ENCODE peak calls at places on chromosomes 13 and 19, in seven cellular contexts. X, A, Y, T, M, S and I are unnamed samples. For H3K4me1 and H3K9me3, the result is how much of the 10 kb centered on the place peaks cover.

GRCh38 chr13:98972627-98973026 is 5.2 kb downstream of the DOCK9 start:
- DNase-seq in Y (no peak), T (no peak), M (peak), X (peak), S (no peak), A (no peak), I (no peak)

GRCh38 chr13:77028202-77028601 is 1.2 kb upstream of the FBXL3 start:
- DNase-seq in S (no peak), X (peak), A (peak), T (no peak), M (no peak), Y (peak), I (no peak)

GRCh38 chr13:110436276-110436675 is 125.2 kb downstream of the RAB20 start:
- DNase-seq in T (no peak), A (no peak), Y (no peak), S (no peak), X (peak), M (peak), I (no peak)

GRCh38 chr19:335072-335471 is 9.5 kb downstream of the MIER2 start:
- DNase-seq in T (no peak), Y (no peak), X (no peak), M (no peak), S (no peak), A (no peak), I (no peak)

GRCh38 chr19:17950310-17951150 is 16.4 kb upstream of the KCNN1 start:
- DNase-seq in X (no peak), T (peak), M (no peak), S (no peak), Y (no peak), A (no peak), I (peak)

GRCh38 chr13:51501592-51502205 is 48.9 kb upstream of the INTS6 start:
- DNase-seq in A (no peak), Y (no peak), M (peak), T (no peak), X (peak), S (no peak), I (no peak)

GRCh38 chr19:5651361-5651760 is 28.5 kb downstream of the SAFB start:
- DNase-seq in Y (no peak), T (no peak), X (no peak), S (no peak), M (no peak), A (no peak), I (no peak)

GRCh38 chr13:109768616-109769015 is 17.8 kb downstream of the IRS2 start:
- DNase-seq in Y (no peak), M (no peak), A (no peak), X (no peak), S (no peak), T (no peak), I (no peak)

GRCh38 chr13:29859971-29860370 is 9.6 kb upstream of the UBL3 start:
- DNase-seq in Y (no peak), T (no peak), M (peak), A (no peak), X (peak), S (no peak), I (no peak)

GRCh38 chr13:94192576-94192975 is 286.9 kb downstream of the DCT start:
- DNase-seq in Y (no peak), S (peak), X (peak), M (no peak), T (no peak), A (no peak), I (peak)

GRCh38 chr19:14048439-14049153 is 13.3 kb downstream of the PALM3 start:
- DNase-seq in M (no peak), A (no peak), S (no peak), X (peak), T (peak), Y (peak), I (no peak)

GRCh38 chr19:18995804-18996241 is 37.5 kb downstream of the SUGP2 start:
- DNase-seq in Y (peak), M (peak), S (peak), X (peak), T (no peak), A (peak), I (peak)

GRCh38 chr19:33032218-33032781 is 32.4 kb downstream of the RHPN2 start:
- DNase-seq in X (no peak), T (no peak), Y (no peak), A (no peak), S (peak), M (no peak), I (peak)

GRCh38 chr19:23318143-23318542 is 67.9 kb upstream of the ZNF724 start:
- DNase-seq in M (no peak), X (no peak), Y (no peak), S (no peak), A (no peak), T (no peak), I (no peak)

DNA sequence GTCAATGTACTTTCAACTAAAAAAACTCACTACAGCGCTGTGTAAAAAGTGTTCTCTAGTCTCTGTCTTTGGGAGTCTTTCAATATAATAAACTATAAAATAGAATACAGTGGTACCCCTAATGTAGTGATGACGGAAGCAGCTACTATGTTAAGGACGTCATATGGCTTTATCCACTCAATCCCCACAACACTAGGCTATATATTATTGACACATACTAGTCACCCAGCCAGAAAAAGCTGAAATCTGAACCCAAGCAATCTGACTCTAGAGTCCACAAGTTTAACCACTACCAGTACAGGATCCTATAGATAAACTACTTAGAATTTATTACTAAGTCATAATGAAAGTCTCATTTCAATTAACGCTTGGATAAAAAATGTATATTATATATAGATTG is 48.3 kb downstream of the ELF1 start:
- DNase-seq in T (no peak), S (no peak), M (no peak), X (no peak), Y (no peak), A (no peak), I (no peak)
- H3K4me1 ChIP-seq in T (half or more), S (under half), M (under half), X (under half), Y (half or more), A (under half), I (under half)

GRCh38 chr19:38660724-38661123 is 13.3 kb downstream of the ACTN4 start:
- DNase-seq in X (no peak), M (no peak), T (no peak), S (no peak), A (no peak), Y (no peak), I (no peak)

GRCh38 chr19:38656171-38656981 is 8.9 kb downstream of the ACTN4 start:
- DNase-seq in T (peak), S (no peak), Y (no peak), X (peak), A (no peak), M (peak), I (no peak)

GRCh38 chr19:38655148-38655824 is 7.8 kb downstream of the ACTN4 start:
- DNase-seq in S (no peak), X (no peak), Y (no peak), T (no peak), M (peak), A (no peak), I (no peak)

GRCh38 chr19:38658462-38659306 is 11.2 kb downstream of the ACTN4 start:
- DNase-seq in S (peak), X (peak), T (no peak), Y (peak), M (peak), A (no peak), I (no peak)

GRCh38 chr19:38657633-38658222 is 10.3 kb downstream of the ACTN4 start:
- DNase-seq in Y (no peak), S (no peak), A (no peak), X (no peak), T (peak), M (peak), I (no peak)
- H3K4me3 ChIP-seq in Y (no peak), S (no peak), A (no peak), X (no peak), T (no peak), M (peak), I (no peak)

GRCh38 chr19:37220383-37220782 is 2.4 kb downstream of the ZNF383 start:
- DNase-seq in Y (no peak), X (no peak), A (no peak), T (no peak), M (no peak), S (no peak), I (no peak)

GRCh38 chr19:37221136-37221535 is 3.1 kb downstream of the ZNF383 start:
- DNase-seq in A (no peak), X (no peak), M (no peak), S (no peak), T (no peak), Y (no peak), I (no peak)

GRCh38 chr19:37227996-37228395 is 10.0 kb downstream of the ZNF383 start:
- DNase-seq in S (no peak), Y (no peak), X (no peak), A (no peak), M (no peak), T (peak), I (no peak)

DNA sequence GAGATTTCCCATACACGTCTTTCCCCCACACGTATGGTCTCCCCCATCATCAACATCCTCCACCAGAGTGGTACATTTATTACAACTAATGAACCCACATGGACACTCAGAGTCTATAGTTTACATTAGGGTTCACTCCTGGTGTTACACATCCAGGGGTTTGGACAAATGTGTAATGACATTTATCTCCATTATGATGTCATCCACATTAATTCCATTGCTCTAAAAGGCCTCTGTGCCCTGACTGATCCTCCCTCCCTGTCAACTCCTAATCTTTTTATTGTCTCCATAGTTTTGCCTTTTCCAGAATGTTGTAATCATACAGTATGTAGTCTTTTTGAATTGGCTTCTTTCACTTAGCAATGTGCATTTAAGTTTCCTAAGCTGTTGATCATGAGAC is 8.2 kb downstream of the ZNF383 start:
- DNase-seq in T (no peak), Y (no peak), X (no peak), S (no peak), M (no peak), A (no peak), I (no peak)
- H3K9me3 ChIP-seq in T (under half), Y (half or more), X (under half), S (under half), M (under half), A (under half), I (under half)

GRCh38 chr13:75465236-75465635 is 16.7 kb downstream of the TBC1D4 start:
- DNase-seq in A (no peak), Y (no peak), M (no peak), T (no peak), S (no peak), X (no peak), I (no peak)
- H3K4me1 ChIP-seq in A (under half), Y (under half), M (under half), T (under half), S (under half), X (under half), I (under half)

DNA sequence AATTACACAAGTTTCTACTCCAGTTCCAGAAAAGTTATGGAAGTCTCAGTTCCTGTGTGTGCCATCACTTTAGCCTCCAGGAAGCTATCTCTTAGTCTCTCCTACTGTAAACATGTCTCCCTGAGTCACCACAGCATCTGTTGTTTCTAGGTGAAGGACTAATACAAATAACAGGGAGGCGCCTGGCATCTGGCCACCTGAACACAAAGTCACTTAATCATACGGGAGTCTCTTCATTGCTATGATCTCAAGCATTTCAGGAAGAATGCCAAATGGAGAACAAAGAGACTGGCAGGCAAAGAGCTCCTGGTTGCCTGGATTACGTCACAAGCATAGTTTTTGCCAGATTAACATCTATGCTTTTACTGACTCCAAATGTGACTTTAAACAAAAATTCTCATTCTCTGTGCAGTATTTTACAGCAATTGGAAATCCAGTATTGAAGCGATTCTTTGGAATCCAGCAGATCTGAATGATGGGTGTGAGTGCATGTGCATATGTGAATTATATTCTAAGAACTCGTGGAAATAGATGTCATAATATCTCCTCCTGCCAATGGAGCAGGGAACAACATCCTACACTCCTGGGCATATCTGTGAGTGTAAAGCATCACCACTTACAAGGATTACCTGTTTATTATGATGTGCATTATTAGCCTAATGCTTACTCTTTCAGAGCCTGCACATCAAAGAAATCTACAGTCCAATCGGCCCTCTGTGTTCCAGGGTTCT is 572.8 kb downstream of the PCDH9 start:
- DNase-seq in M (peak), S (peak), X (peak), A (peak), T (no peak), Y (peak), I (peak)
- H3K4me3 ChIP-seq in M (no peak), S (no peak), X (no peak), A (no peak), T (no peak), Y (no peak), I (no peak)

GRCh38 chr13:114016321-114017027 is 42.6 kb upstream of the C13orf46 start:
- DNase-seq in Y (no peak), A (no peak), T (no peak), M (no peak), S (no peak), X (no peak), I (no peak)

GRCh38 chr13:114017028-114017630 is 43.3 kb upstream of the C13orf46 start:
- DNase-seq in Y (no peak), X (peak), A (no peak), T (no peak), M (no peak), S (no peak), I (no peak)

GRCh38 chr13:114013952-114014629 is 40.2 kb upstream of the C13orf46 start:
- DNase-seq in Y (no peak), X (no peak), T (no peak), A (no peak), S (no peak), M (no peak), I (no peak)

GRCh38 chr13:114015111-114015551 is 41.3 kb upstream of the C13orf46 start:
- DNase-seq in M (no peak), A (no peak), S (peak), Y (no peak), T (no peak), X (no peak), I (no peak)

DNA sequence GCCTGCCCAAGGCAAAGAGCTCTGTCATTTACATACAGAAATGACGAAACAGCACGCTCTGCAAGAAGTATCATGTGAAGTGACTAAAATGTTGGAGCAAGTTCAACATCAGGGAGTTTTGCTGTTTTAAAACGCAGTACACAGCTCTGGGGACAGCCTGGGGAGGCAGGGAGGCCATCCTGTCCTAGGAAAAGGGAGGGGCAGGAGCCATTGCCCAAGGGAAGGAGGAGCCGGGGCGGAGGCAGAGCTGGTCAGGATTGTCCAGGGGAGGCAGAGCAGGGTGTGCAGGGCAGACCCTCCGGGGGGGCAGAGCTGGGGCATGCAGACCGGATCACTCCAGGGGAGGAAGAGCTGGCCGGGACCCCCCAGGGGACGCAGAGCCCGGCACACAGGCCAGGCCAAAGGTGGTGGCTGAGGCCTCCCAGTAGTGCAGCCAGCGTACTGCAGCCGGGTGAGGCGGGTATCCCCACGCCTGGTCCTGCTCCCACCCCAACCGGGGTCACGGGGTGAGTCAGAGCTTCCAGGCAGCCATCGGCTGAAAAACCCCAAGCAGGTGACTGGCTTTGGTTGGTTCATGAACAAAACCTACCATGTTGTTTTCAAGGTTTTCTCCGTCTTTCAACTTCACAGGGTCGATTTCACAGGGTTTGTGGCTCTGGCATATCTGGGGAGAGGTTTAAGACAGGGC is 41.9 kb upstream of the C13orf46 start:
- DNase-seq in X (peak), T (no peak), S (peak), Y (no peak), A (no peak), M (no peak), I (no peak)
- H3K9me3 ChIP-seq in X (under half), T (under half), S (under half), Y (under half), A (under half), M (under half), I (under half)